ENCODE peak calls at places on chromosomes 3 and 15, in six cellular contexts. D is H54; B is stimulated activated CD8-positive, alpha-beta memory T cell treated with anti-CD3 and anti-CD28 coated beads, Interleukin-15, amount 100 ng/mL, for 4 hours; S is RPMI8226; C is psoas muscle; A is globus pallidus. Q is an unnamed sample.

GRCh38 chr3:160826408-160826807 is 70.4 kb downstream of the PPM1L start:
- DNase-seq in C (no peak), A (no peak), D (no peak), S (no peak), B (no peak), Q (no peak)

GRCh38 chr3:10192953-10193691 is 28.4 kb downstream of the IRAK2 start:
- DNase-seq in S (no peak), D (peak; percentile 70), C (no peak), B (peak; percentile 32), A (no peak), Q (peak; percentile 33)

GRCh38 chr3:116051586-116051985 is 393.7 kb downstream of the LSAMP start:
- DNase-seq in B (no peak), A (no peak), C (no peak), S (no peak), D (no peak), Q (no peak)

GRCh38 chr15:74543583-74543982 is 2.6 kb downstream of the ARID3B start:
- DNase-seq in A (no peak), B (peak; percentile 31), S (peak; percentile 42), C (no peak), D (no peak), Q (peak; percentile 18)

GRCh38 chr3:4897765-4898453 is 81.3 kb upstream of the BHLHE40 start:
- DNase-seq in B (no peak), A (no peak), S (no peak), C (no peak), D (no peak), Q (no peak)

GRCh38 chr15:92578096-92578835 is 77.3 kb downstream of the FAM174B start:
- DNase-seq in B (no peak), S (no peak), C (no peak), A (no peak), D (no peak), Q (no peak)

GRCh38 chr3:106326941-106327765 is 458.3 kb upstream of the CBLB start:
- DNase-seq in C (no peak), A (no peak), D (no peak), B (no peak), S (no peak), Q (no peak)

GRCh38 chr15:31489801-31490646 is 163.4 kb downstream of the KLF13 start:
- DNase-seq in C (no peak), B (no peak), S (peak; percentile 53), D (peak; percentile 79), A (peak; percentile 25), Q (no peak)

GRCh38 chr3:197485143-197485542 is 70.6 kb downstream of the BDH1 start:
- DNase-seq in S (no peak), D (no peak), A (no peak), B (no peak), C (no peak), Q (no peak)